ENCODE peak calls at places on chromosomes 3 and 15, in nine cellular contexts. P is H1; Y is CD4-positive, CD25-positive, alpha-beta regulatory T cell; G is CD8-positive, alpha-beta memory T cell; C is fibroblast of lung; N is transverse colon; J is A549; L is right cardiac atrium; R is tibial nerve. W is an unnamed sample. For H3K4me1, the result is how much of the 10 kb centered on the place peaks cover.

GRCh38 chr3:2713923-2714322 is 396.3 kb downstream of the IL5RA start:
- DNase-seq in P (no peak), Y (no peak), G (no peak), C (peak), N (no peak), J (no peak), L (no peak), R (no peak), W (peak)

GRCh38 chr3:77254967-77255831 is 215.3 kb downstream of the ROBO2 start:
- DNase-seq in P (no peak), Y (peak), G (no peak), C (peak), N (peak), J (peak), L (no peak), R (peak), W (peak)

GRCh38 chr3:65889707-65890099 is 149.0 kb downstream of the MAGI1 start:
- DNase-seq in P (no peak), Y (no peak), G (no peak), C (no peak), N (no peak), J (no peak), L (no peak), R (no peak), W (peak)

GRCh38 chr15:94168250-94168649 is 63.1 kb upstream of the MCTP2 start:
- DNase-seq in P (no peak), Y (peak), G (no peak), C (no peak), N (no peak), J (peak), L (no peak), R (no peak), W (peak)

GRCh38 chr3:162175904-162176303 is 679.3 kb downstream of the OTOL1 start:
- DNase-seq in P (no peak), Y (no peak), G (no peak), C (peak), N (no peak), J (no peak), L (no peak), R (no peak), W (no peak)

GRCh38 chr15:61050844-61051569 is 178.1 kb downstream of the RORA start:
- DNase-seq in P (no peak), Y (no peak), G (no peak), C (no peak), N (no peak), J (no peak), L (no peak), R (no peak), W (peak)

GRCh38 chr3:158434412-158435038 is 136.5 kb upstream of the MLF1 start:
- DNase-seq in P (peak), Y (peak), G (no peak), C (peak), N (peak), J (peak), L (no peak), R (peak), W (peak)

GRCh38 chr3:182803006-182803405 is 9.7 kb downstream of the ATP11B start:
- DNase-seq in P (no peak), Y (no peak), G (no peak), C (no peak), N (no peak), J (no peak), L (no peak), R (no peak), W (no peak)

GRCh38 chr15:56736308-56736707 is 3.0 kb upstream of the ZNF280D start:
- DNase-seq in P (no peak), Y (no peak), G (no peak), C (peak), N (no peak), J (peak), L (no peak), R (no peak), W (peak)

GRCh38 chr15:89864958-89865739 is 28.6 kb downstream of the AP3S2 start:
- DNase-seq in P (no peak), Y (no peak), G (no peak), C (no peak), N (no peak), J (no peak), L (no peak), R (no peak), W (no peak)

GRCh38 chr3:188533172-188533571 is 379.2 kb downstream of the LPP start:
- DNase-seq in P (no peak), Y (no peak), G (no peak), C (no peak), N (no peak), J (no peak), L (no peak), R (no peak), W (no peak)

GRCh38 chr15:47331796-47332480 is 385.4 kb upstream of the SEMA6D start:
- DNase-seq in P (no peak), Y (no peak), G (no peak), C (peak), N (no peak), J (no peak), L (no peak), R (peak), W (peak)

GRCh38 chr3:145191543-145191942 is 969.4 kb downstream of the PLOD2 start:
- DNase-seq in P (no peak), Y (no peak), G (no peak), C (no peak), N (no peak), J (no peak), L (no peak), R (no peak), W (no peak)

GRCh38 chr15:64559243-64559642 is 98.9 kb downstream of the ZNF609 start:
- DNase-seq in P (no peak), Y (no peak), G (no peak), C (no peak), N (no peak), J (no peak), L (no peak), R (no peak), W (no peak)

GRCh38 chr3:129276385-129276784 is 2.3 kb upstream of the HMCES start:
- DNase-seq in P (no peak), Y (peak), G (no peak), C (no peak), N (peak), J (no peak), L (no peak), R (no peak), W (no peak)

GRCh38 chr3:14456794-14457193 is 54.4 kb downstream of the SLC6A6 start:
- DNase-seq in P (no peak), Y (no peak), G (no peak), C (no peak), N (no peak), J (no peak), L (no peak), R (no peak), W (no peak)
- H3K4me1 ChIP-seq in P (under half), Y (under half), G (under half), C (under half), N (under half), J (half or more), L (under half), R (under half), W (under half)

GRCh38 chr15:79919749-79920511 is 23.1 kb upstream of the MTHFS start:
- DNase-seq in P (no peak), Y (no peak), G (no peak), C (no peak), N (no peak), J (no peak), L (no peak), R (no peak), W (no peak)

GRCh38 chr15:79918278-79918677 is 21.5 kb upstream of the MTHFS start:
- DNase-seq in P (no peak), Y (no peak), G (no peak), C (no peak), N (no peak), J (no peak), L (no peak), R (no peak), W (no peak)

GRCh38 chr15:79919090-79919748 is 22.4 kb upstream of the MTHFS start:
- DNase-seq in P (no peak), Y (no peak), G (no peak), C (no peak), N (no peak), J (no peak), L (peak), R (no peak), W (no peak)

GRCh38 chr15:79914728-79915127 is 17.9 kb upstream of the MTHFS start:
- DNase-seq in P (no peak), Y (no peak), G (no peak), C (no peak), N (no peak), J (no peak), L (no peak), R (no peak), W (no peak)

GRCh38 chr15:79916424-79916823 is 19.6 kb upstream of the MTHFS start:
- DNase-seq in P (no peak), Y (no peak), G (no peak), C (peak), N (no peak), J (no peak), L (no peak), R (no peak), W (no peak)
- H3K4me1 ChIP-seq in P (under half), Y (under half), G (under half), C (under half), N (under half), J (under half), L (under half), R (under half), W (under half)

GRCh38 chr15:38564557-38565286 is at the start of gene RASGRP1:
- DNase-seq in P (no peak), Y (peak), G (peak), C (peak), N (peak), J (peak), L (peak), R (no peak), W (peak)
- H3K4me1 ChIP-seq in P (under half), Y (half or more), G (under half), C (under half), N (under half), J (under half), L (under half), R (under half), W (under half)

DNA sequence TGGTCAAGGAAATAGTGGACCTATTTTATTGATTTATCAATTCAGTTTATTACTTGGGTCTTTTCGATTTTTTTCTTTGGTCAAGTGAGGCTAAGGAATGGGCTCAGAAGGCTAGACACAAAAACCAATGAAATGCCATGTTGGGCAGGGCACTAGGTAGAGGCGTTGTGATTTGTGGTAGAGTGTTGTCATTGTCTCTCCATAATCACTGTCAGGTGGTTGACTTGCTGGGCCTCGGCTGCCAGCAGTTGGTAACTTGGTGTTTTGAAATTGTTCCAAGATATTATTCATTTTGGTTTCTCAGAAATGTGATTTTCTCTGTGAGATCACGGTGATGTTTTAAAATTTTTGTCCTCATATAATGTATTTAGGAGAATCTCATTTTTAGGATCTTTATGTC is 173.6 kb downstream of the KLHL25 start:
- DNase-seq in P (no peak), Y (no peak), G (no peak), C (no peak), N (no peak), J (no peak), L (no peak), R (no peak), W (peak)
- H3K4me1 ChIP-seq in P (under half), Y (half or more), G (half or more), C (under half), N (half or more), J (under half), L (under half), R (under half), W (half or more)

GRCh38 chr3:172132721-172133311 is 93.4 kb downstream of the FNDC3B start:
- DNase-seq in P (no peak), Y (no peak), G (no peak), C (no peak), N (no peak), J (no peak), L (no peak), R (no peak), W (no peak)

GRCh38 chr3:172132159-172132586 is 92.8 kb downstream of the FNDC3B start:
- DNase-seq in P (no peak), Y (peak), G (no peak), C (no peak), N (no peak), J (no peak), L (no peak), R (no peak), W (no peak)

GRCh38 chr3:172133830-172134229 is 94.5 kb downstream of the FNDC3B start:
- DNase-seq in P (no peak), Y (no peak), G (no peak), C (no peak), N (no peak), J (no peak), L (no peak), R (no peak), W (no peak)

GRCh38 chr3:172129868-172130751 is 90.7 kb downstream of the FNDC3B start:
- DNase-seq in P (no peak), Y (peak), G (peak), C (peak), N (peak), J (peak), L (peak), R (peak), W (peak)

DNA sequence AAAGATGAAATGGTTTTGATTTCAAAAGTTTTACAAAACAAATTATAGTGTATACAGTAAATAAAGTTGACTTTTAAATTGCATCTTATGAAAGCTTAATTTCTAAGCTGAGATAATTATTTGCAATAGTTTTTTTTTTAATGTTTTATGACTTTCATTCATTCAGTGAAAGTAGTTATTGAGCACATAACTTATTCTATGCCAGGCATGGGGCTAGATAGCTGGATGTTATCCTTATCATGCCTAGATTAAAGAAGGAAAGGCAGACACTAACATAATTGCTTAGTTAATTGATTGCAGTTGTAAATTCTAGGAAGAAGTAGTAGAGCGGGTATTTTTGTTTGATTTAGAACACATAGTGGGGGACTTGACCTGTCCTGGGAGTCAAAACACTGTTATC is 92.4 kb downstream of the FNDC3B start:
- DNase-seq in P (no peak), Y (no peak), G (no peak), C (no peak), N (no peak), J (no peak), L (no peak), R (no peak), W (no peak)
- H3K4me1 ChIP-seq in P (under half), Y (under half), G (under half), C (under half), N (half or more), J (half or more), L (under half), R (half or more), W (half or more)

GRCh38 chr3:15632212-15632580 is 30.7 kb downstream of the BTD start:
- DNase-seq in P (no peak), Y (no peak), G (no peak), C (no peak), N (no peak), J (no peak), L (no peak), R (no peak), W (no peak)

GRCh38 chr3:15633766-15634588 is 32.4 kb downstream of the BTD start:
- DNase-seq in P (no peak), Y (no peak), G (no peak), C (peak), N (no peak), J (peak), L (no peak), R (no peak), W (peak)

GRCh38 chr3:15631426-15632211 is 30.1 kb downstream of the BTD start:
- DNase-seq in P (no peak), Y (no peak), G (no peak), C (no peak), N (no peak), J (no peak), L (no peak), R (no peak), W (no peak)

GRCh38 chr3:15634671-15635661 is 33.4 kb downstream of the BTD start:
- DNase-seq in P (no peak), Y (no peak), G (no peak), C (peak), N (peak), J (no peak), L (no peak), R (no peak), W (peak)

GRCh38 chr3:15633159-15633558 is 31.6 kb downstream of the BTD start:
- DNase-seq in P (no peak), Y (no peak), G (no peak), C (no peak), N (no peak), J (no peak), L (no peak), R (no peak), W (no peak)
- H3K4me1 ChIP-seq in P (under half), Y (under half), G (under half), C (under half), N (under half), J (half or more), L (under half), R (under half), W (half or more)

DNA sequence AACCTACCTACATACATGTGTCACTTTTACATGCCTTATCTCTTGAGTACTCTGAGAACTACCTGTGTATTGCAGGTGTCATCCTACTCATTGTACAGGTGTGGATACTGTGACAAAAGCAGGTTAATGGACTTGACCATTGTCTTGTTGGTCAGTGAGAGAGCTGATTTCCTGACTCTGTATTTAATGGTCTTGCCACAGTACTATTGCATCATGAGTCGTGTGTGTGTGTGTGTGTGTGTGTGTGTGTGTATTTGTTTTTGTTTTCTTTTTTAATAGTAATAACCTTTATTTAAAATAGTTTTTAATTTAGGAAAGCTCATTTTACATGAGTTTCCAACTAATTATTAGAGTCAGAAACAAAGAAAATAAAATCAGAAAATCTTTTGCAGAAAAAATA is 7.7 kb downstream of the SELENOT start:
- DNase-seq in P (no peak), Y (no peak), G (no peak), C (peak), N (no peak), J (no peak), L (no peak), R (no peak), W (peak)
- H3K4me1 ChIP-seq in P (under half), Y (half or more), G (half or more), C (under half), N (under half), J (under half), L (under half), R (under half), W (under half)